ENCODE peak calls at places on chromosome 2, in eight cellular contexts. W is psoas muscle, H is SK-N-SH, M is WERI-Rb-1, X is GM23248, S is stomach, V is IMR-90, P is aorta. Z is an unnamed sample.

GRCh38 chr2:118992740-118993391 is 50.9 kb downstream of the MARCO start:
- DNase-seq in W (no peak), H (no peak), M (no peak), X (no peak), S (peak), V (no peak), P (no peak), Z (peak)

GRCh38 chr2:189125195-189125594 is 54.4 kb downstream of the COL5A2 start:
- DNase-seq in W (no peak), H (no peak), M (no peak), X (no peak), S (no peak), V (no peak), P (no peak), Z (no peak)

GRCh38 chr2:219484343-219485200 is 14.1 kb upstream of the GMPPA start:
- DNase-seq in W (no peak), H (no peak), M (no peak), X (peak), S (no peak), V (no peak), P (no peak), Z (no peak)

GRCh38 chr2:63049291-63050185 is 1.1 kb upstream of the OTX1 start:
- DNase-seq in W (no peak), H (peak), M (peak), X (peak), S (no peak), V (peak), P (no peak), Z (peak)

GRCh38 chr2:85736456-85737355 is 17.1 kb upstream of the ATOH8 start:
- DNase-seq in W (peak), H (no peak), M (no peak), X (peak), S (no peak), V (no peak), P (no peak), Z (no peak)

GRCh38 chr2:183063083-183063482 is 15.5 kb upstream of the DUSP19 start:
- DNase-seq in W (no peak), H (no peak), M (no peak), X (peak), S (no peak), V (peak), P (no peak), Z (no peak)

GRCh38 chr2:134736167-134736885 is 17.5 kb upstream of the TMEM163 start:
- DNase-seq in W (no peak), H (no peak), M (no peak), X (peak), S (no peak), V (peak), P (no peak), Z (no peak)

GRCh38 chr2:43131051-43131889 is 95.1 kb downstream of the ZFP36L2 start:
- DNase-seq in W (peak), H (peak), M (peak), X (peak), S (peak), V (peak), P (peak), Z (peak)

GRCh38 chr2:30252723-30253688 is 21.7 kb downstream of the LBH start:
- DNase-seq in W (peak), H (no peak), M (peak), X (peak), S (peak), V (peak), P (peak), Z (peak)

GRCh38 chr2:36355157-36355889 is at the start of gene CRIM1:
- DNase-seq in W (peak), H (peak), M (peak), X (peak), S (peak), V (peak), P (peak), Z (peak)

GRCh38 chr2:200791905-200792304 is 19.8 kb upstream of the BZW1 start:
- DNase-seq in W (no peak), H (no peak), M (no peak), X (no peak), S (no peak), V (no peak), P (no peak), Z (no peak)

GRCh38 chr2:24382363-24383021 is 22.2 kb upstream of the ITSN2 start:
- DNase-seq in W (peak), H (peak), M (peak), X (peak), S (peak), V (peak), P (peak), Z (peak)

GRCh38 chr2:16625201-16625729 is 40.4 kb downstream of the CYRIA start:
- DNase-seq in W (peak), H (no peak), M (no peak), X (no peak), S (no peak), V (no peak), P (peak), Z (peak)

GRCh38 chr2:64327510-64328414 is 126.2 kb upstream of the LGALSL start:
- DNase-seq in W (peak), H (peak), M (peak), X (peak), S (no peak), V (no peak), P (peak), Z (peak)

GRCh38 chr2:236308855-236309668 is 44.9 kb upstream of the ASB18 start:
- DNase-seq in W (no peak), H (no peak), M (no peak), X (no peak), S (no peak), V (no peak), P (no peak), Z (no peak)

GRCh38 chr2:232927793-232928563 is 57.9 kb downstream of the SNORC start:
- DNase-seq in W (no peak), H (peak), M (no peak), X (peak), S (no peak), V (no peak), P (no peak), Z (no peak)

GRCh38 chr2:236286866-236287545 is 22.8 kb upstream of the ASB18 start:
- DNase-seq in W (no peak), H (no peak), M (peak), X (peak), S (no peak), V (no peak), P (no peak), Z (no peak)

GRCh38 chr2:119760876-119761275 is 1.2 kb downstream of the PTPN4 start:
- DNase-seq in W (no peak), H (no peak), M (no peak), X (peak), S (no peak), V (peak), P (no peak), Z (no peak)

GRCh38 chr2:134411279-134411827 is 157.5 kb downstream of the MGAT5 start:
- DNase-seq in W (no peak), H (peak), M (peak), X (no peak), S (no peak), V (no peak), P (no peak), Z (no peak)

GRCh38 chr2:170022692-170023091 is 155.3 kb upstream of the MYO3B start:
- DNase-seq in W (no peak), H (no peak), M (no peak), X (peak), S (no peak), V (peak), P (no peak), Z (no peak)

GRCh38 chr2:142857247-142858154 is 20.0 kb upstream of the KYNU start:
- DNase-seq in W (no peak), H (no peak), M (no peak), X (peak), S (no peak), V (peak), P (no peak), Z (no peak)

GRCh38 chr2:95299961-95300360 is 2.8 kb downstream of the KCNIP3 start:
- DNase-seq in W (no peak), H (no peak), M (no peak), X (no peak), S (no peak), V (no peak), P (no peak), Z (no peak)

GRCh38 chr2:233061591-233062446 is 1.7 kb downstream of the INPP5D start:
- DNase-seq in W (peak), H (peak), M (peak), X (no peak), S (peak), V (peak), P (peak), Z (peak)

GRCh38 chr2:39144411-39144810 is 23.6 kb upstream of the SOS1 start:
- DNase-seq in W (no peak), H (no peak), M (no peak), X (peak), S (no peak), V (no peak), P (no peak), Z (no peak)

GRCh38 chr2:168948621-168949212 is 47.6 kb downstream of the G6PC2 start:
- DNase-seq in W (no peak), H (no peak), M (no peak), X (peak), S (no peak), V (peak), P (no peak), Z (no peak)

GRCh38 chr2:199977984-199978415 is 22.6 kb downstream of the MAIP1 start:
- DNase-seq in W (no peak), H (no peak), M (no peak), X (peak), S (no peak), V (peak), P (no peak), Z (no peak)

GRCh38 chr2:105795575-105795934 is 50.8 kb downstream of the NCK2 start:
- DNase-seq in W (no peak), H (no peak), M (no peak), X (peak), S (no peak), V (no peak), P (no peak), Z (no peak)

GRCh38 chr2:105798595-105798994 is 53.9 kb downstream of the NCK2 start:
- DNase-seq in W (no peak), H (no peak), M (no peak), X (no peak), S (no peak), V (peak), P (no peak), Z (no peak)

GRCh38 chr2:105796131-105796638 is 51.5 kb downstream of the NCK2 start:
- DNase-seq in W (no peak), H (peak), M (no peak), X (no peak), S (no peak), V (no peak), P (no peak), Z (no peak)

GRCh38 chr2:105796791-105797190 is 52.1 kb downstream of the NCK2 start:
- DNase-seq in W (no peak), H (no peak), M (no peak), X (peak), S (no peak), V (no peak), P (no peak), Z (no peak)

DNA sequence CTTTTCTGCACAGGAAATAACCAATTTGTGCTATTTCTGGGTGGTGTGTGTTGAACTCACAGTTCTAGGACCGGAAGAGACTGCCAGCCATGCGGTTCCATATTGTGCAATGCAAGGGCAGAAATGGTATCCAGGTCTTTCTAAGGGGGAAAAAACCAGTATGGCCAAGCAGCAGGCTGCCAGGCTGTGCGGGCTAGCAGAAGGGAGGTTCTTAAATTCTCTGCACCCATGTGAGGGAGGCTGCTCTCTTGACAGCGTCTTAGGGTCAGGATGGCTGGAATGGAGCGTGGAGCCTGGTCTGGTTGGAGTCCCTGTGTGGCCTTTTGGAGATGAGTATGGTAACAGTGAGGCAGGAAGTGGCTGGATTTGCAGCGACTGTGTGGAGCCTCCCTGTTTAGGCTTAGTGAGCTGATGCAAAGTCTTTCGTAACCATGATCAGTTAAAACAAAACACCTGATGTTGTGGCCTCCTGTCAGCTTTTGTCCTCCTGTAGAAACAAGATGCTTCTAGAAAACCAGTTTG is 52.6 kb downstream of the NCK2 start:
- DNase-seq in W (no peak), H (no peak), M (no peak), X (peak), S (no peak), V (peak), P (peak), Z (no peak)
- H3K27ac ChIP-seq in W (no peak), H (no peak), M (no peak), X (peak), S (peak), V (peak), P (no peak), Z (peak)

GRCh38 chr2:11481789-11482472 is 16.0 kb upstream of the E2F6 start:
- DNase-seq in W (no peak), H (no peak), M (no peak), X (no peak), S (no peak), V (no peak), P (no peak), Z (no peak)

GRCh38 chr2:11481426-11481788 is 15.4 kb upstream of the E2F6 start:
- DNase-seq in W (no peak), H (no peak), M (no peak), X (no peak), S (no peak), V (no peak), P (no peak), Z (no peak)

GRCh38 chr2:11482473-11483031 is 16.6 kb upstream of the E2F6 start:
- DNase-seq in W (peak), H (peak), M (peak), X (peak), S (no peak), V (no peak), P (no peak), Z (peak)

GRCh38 chr2:11480859-11481258 is 14.9 kb upstream of the E2F6 start:
- DNase-seq in W (no peak), H (no peak), M (no peak), X (no peak), S (no peak), V (no peak), P (no peak), Z (no peak)

DNA sequence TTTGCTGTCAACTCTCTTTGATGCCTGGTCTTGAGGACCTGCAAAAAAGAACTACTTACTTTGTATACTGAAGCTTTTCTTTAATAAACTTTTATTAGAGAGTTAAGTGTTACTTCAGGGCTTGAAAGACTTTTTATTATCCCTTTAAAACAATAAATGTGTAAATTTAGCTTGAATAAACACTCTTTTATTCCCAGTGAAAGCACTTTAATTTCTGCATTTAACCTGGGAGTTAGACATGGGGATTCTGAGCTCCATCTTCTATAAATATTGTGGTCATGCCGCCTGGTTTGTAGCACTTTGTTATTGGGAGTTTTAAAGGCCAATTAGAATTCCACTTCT is 17.8 kb upstream of the E2F6 start:
- DNase-seq in W (no peak), H (no peak), M (no peak), X (no peak), S (no peak), V (no peak), P (no peak), Z (no peak)
- H3K27ac ChIP-seq in W (peak), H (no peak), M (no peak), X (no peak), S (no peak), V (no peak), P (no peak), Z (peak)

GRCh38 chr2:9237831-9238230 is 31.2 kb downstream of the ASAP2 start:
- DNase-seq in W (no peak), H (no peak), M (no peak), X (no peak), S (no peak), V (no peak), P (peak), Z (no peak)
- H3K27ac ChIP-seq in W (peak), H (peak), M (no peak), X (peak), S (no peak), V (peak), P (peak), Z (peak)

GRCh38 chr2:238262496-238263122 is 22.8 kb upstream of the HES6 start:
- DNase-seq in W (peak), H (no peak), M (no peak), X (no peak), S (no peak), V (no peak), P (peak), Z (peak)
- H3K27ac ChIP-seq in W (peak), H (no peak), M (no peak), X (peak), S (peak), V (no peak), P (no peak), Z (peak)

DNA sequence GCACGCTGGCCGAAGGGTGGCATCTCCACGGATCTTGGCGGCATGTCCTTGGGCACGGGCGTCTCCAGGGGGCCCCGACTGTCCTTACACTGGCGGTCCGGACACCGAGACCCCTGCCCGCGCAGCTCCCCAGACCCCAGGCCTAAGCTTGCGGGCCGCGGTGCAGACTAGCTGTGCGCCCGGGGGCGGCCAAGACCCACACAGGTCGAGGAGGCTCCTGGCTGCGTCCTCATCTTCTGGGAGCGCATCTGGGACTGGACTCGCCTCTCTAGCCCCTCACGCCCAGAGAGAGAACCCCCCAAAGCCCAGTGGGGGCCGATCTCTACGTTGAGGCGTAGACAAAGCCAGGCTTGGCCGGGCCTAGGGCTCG is 468 bp upstream of the TWIST2 start:
- DNase-seq in W (peak), H (no peak), M (no peak), X (no peak), S (no peak), V (no peak), P (no peak), Z (no peak)
- H3K27ac ChIP-seq in W (no peak), H (peak), M (no peak), X (peak), S (peak), V (peak), P (no peak), Z (peak)

GRCh38 chr2:12534646-12535263 is 182.0 kb upstream of the TRIB2 start:
- DNase-seq in W (no peak), H (no peak), M (no peak), X (peak), S (no peak), V (peak), P (peak), Z (peak)
- H3K27ac ChIP-seq in W (no peak), H (peak), M (no peak), X (peak), S (no peak), V (peak), P (peak), Z (peak)

GRCh38 chr2:38105911-38106310 is 30.0 kb upstream of the CYP1B1 start:
- DNase-seq in W (no peak), H (peak), M (no peak), X (no peak), S (no peak), V (no peak), P (no peak), Z (no peak)
- H3K27ac ChIP-seq in W (no peak), H (peak), M (no peak), X (peak), S (peak), V (no peak), P (no peak), Z (peak)